ENCODE peak calls at places on chromosomes 7 and 10, in five cellular contexts. D is heart right ventricle, P is fibroblast of lung, X is keratinocyte, W is lung. I is an unnamed sample. For H3K4me1, the result is how much of the 10 kb centered on the place peaks cover.

GRCh38 chr10:12214763-12215218 is 18.8 kb downstream of the CDC123 start:
- DNase-seq in D (no peak), P (peak), X (no peak), W (no peak), I (no peak)

GRCh38 chr10:112421731-112422130 is 25.0 kb downstream of the ZDHHC6 start:
- DNase-seq in D (no peak), P (peak), X (no peak), W (no peak), I (no peak)

GRCh38 chr10:72010234-72010992 is 46.2 kb downstream of the CHST3 start:
- DNase-seq in D (no peak), P (no peak), X (no peak), W (no peak), I (peak)

GRCh38 chr10:89213191-89213808 is 6.2 kb upstream of the CH25H start:
- DNase-seq in D (no peak), P (peak), X (no peak), W (no peak), I (no peak)

GRCh38 chr10:122468220-122468922 is 7.0 kb downstream of the HTRA1 start:
- DNase-seq in D (no peak), P (no peak), X (no peak), W (no peak), I (no peak)

GRCh38 chr10:35834916-35835499 is 192.9 kb upstream of the FZD8 start:
- DNase-seq in D (no peak), P (no peak), X (no peak), W (no peak), I (no peak)

GRCh38 chr7:33039257-33039904 is 23.2 kb downstream of the NT5C3A start:
- DNase-seq in D (no peak), P (no peak), X (no peak), W (no peak), I (no peak)

GRCh38 chr10:110701618-110701971 is 57.5 kb downstream of the RBM20 start:
- DNase-seq in D (no peak), P (peak), X (no peak), W (no peak), I (no peak)

GRCh38 chr7:42745357-42746022 is 166.4 kb downstream of the C7orf25 start:
- DNase-seq in D (peak), P (peak), X (no peak), W (no peak), I (peak)

GRCh38 chr10:123741146-123741545 is 75.0 kb downstream of the GPR26 start:
- DNase-seq in D (no peak), P (no peak), X (no peak), W (no peak), I (no peak)

GRCh38 chr10:27481486-27481885 is 22.6 kb upstream of the RAB18 start:
- DNase-seq in D (no peak), P (no peak), X (no peak), W (no peak), I (no peak)

GRCh38 chr7:20964214-20964613 is 177.5 kb upstream of the SP8 start:
- DNase-seq in D (no peak), P (no peak), X (no peak), W (no peak), I (no peak)

GRCh38 chr10:46528675-46529615 is 27.5 kb downstream of the GPRIN2 start:
- DNase-seq in D (no peak), P (no peak), X (no peak), W (no peak), I (peak)

GRCh38 chr10:1643911-1644810 is 93.2 kb downstream of the ADARB2 start:
- DNase-seq in D (no peak), P (no peak), X (no peak), W (no peak), I (no peak)

DNA sequence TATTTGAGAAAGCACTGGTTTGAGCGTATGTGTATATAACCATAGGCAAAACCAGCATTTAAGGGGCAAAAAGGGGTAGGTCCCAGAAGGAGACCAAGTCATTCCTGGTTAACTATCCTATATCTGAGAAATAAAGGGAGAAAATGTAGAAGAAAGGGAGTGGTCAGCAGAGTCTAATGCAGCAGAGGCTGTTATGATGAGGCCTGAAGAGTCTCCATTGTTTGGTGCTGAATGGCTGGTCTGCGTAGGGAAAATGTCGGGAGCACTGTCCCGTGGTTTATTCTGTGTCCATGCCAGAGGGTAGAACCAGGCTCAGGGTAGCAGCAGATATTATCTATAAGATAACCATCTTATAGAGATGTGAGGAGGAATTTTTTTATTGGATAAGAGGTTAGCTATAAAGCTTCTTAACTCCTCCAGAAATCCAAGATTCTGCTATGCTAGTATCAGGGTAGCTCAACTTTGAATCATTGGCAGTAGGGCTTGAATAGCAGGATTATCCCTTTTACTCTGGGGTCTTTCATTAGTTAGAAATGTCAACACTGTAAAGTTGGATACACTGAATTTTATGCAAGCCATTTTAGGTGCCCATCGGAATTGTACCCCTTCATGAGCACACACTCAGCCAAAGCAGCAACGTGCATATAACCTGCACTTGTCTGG is 312.1 kb upstream of the FZD1 start:
- DNase-seq in D (no peak), P (no peak), X (no peak), W (no peak), I (no peak)
- H3K27ac ChIP-seq in D (no peak), P (no peak), X (no peak), W (no peak), I (no peak)

GRCh38 chr10:246431-246830 is 111.2 kb downstream of the ZMYND11 start:
- DNase-seq in D (no peak), P (no peak), X (no peak), W (no peak), I (no peak)
- H3K4me1 ChIP-seq in D (under half), P (under half), X (under half), W (under half), I (under half)

DNA sequence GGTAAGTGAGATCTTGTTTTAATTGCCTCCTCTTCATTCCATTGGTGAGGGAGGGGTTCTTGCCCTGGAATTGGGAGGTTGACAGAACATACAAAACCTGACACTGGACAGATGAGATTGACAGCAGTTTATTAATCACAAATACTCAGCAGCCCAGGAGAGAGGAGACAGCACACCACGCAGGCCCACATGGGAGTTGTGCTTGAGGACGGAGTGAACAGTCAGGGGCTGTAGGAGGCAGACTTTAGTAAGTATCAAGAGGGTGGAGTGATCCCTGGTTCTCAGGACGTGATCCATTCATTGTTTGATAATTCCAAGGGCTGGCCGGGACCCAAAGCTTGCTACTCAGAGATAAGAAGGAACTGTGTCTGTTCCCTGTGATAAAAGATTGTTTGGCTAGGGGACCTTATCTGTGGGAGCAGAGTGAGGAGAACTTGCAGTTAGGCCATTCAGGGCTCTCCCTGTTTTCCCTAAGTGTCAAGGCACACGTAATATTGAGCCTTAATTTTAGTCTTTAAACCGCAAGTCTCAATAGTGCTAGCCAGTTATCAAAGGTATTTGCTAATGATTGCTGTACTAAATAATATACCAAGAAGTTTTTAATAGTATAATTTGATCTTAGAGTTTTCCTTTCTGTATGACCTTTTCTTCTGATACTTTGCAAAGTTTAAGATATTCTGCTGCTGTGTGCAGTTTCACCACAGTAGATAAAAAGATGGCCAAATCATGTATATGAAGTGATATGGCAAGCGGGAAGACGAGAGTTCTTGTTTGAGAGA is 14.5 kb downstream of the CAPZA2 start:
- DNase-seq in D (peak), P (peak), X (no peak), W (peak), I (peak)
- H3K27ac ChIP-seq in D (peak), P (no peak), X (no peak), W (peak), I (peak)

GRCh38 chr7:151692721-151693120 is 173.0 kb upstream of the RHEB start:
- DNase-seq in D (peak), P (no peak), X (no peak), W (no peak), I (no peak)

GRCh38 chr7:151691449-151691848 is 171.8 kb upstream of the RHEB start:
- DNase-seq in D (no peak), P (no peak), X (no peak), W (no peak), I (no peak)

GRCh38 chr7:151694441-151694827 is 174.7 kb upstream of the RHEB start:
- DNase-seq in D (no peak), P (no peak), X (no peak), W (no peak), I (no peak)

GRCh38 chr7:151694828-151695580 is 175.3 kb upstream of the RHEB start:
- DNase-seq in D (peak), P (no peak), X (no peak), W (no peak), I (peak)

DNA sequence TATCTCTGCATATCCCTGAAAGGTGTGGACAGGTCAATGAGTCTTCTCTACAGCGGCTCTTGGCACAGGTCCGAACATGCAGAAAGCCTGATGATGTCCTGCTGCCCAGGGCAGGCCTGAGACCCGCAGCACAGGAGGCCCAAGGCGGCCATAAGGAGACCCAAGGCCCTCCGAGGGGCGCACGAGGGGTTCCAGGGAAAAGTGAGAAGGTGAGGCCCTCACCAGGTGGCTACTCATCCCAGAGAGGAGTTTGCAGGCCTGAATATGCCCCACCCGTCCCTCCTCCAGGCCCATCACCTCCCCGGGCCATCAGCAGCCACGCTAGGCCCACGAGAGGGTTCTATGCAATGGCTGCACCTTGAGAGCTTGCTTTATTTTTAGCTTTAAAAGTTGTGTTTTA is 173.4 kb upstream of the RHEB start:
- DNase-seq in D (no peak), P (no peak), X (no peak), W (no peak), I (no peak)
- H3K4me1 ChIP-seq in D (half or more), P (under half), X (under half), W (under half), I (under half)

GRCh38 chr7:2782565-2782964 is 61.5 kb downstream of the GNA12 start:
- DNase-seq in D (no peak), P (no peak), X (no peak), W (no peak), I (no peak)

GRCh38 chr7:2781636-2782035 is 62.5 kb downstream of the GNA12 start:
- DNase-seq in D (no peak), P (peak), X (no peak), W (no peak), I (no peak)

GRCh38 chr7:2787251-2787968 is 56.7 kb downstream of the GNA12 start:
- DNase-seq in D (no peak), P (peak), X (no peak), W (no peak), I (no peak)

GRCh38 chr7:2786607-2787116 is 57.4 kb downstream of the GNA12 start:
- DNase-seq in D (no peak), P (no peak), X (no peak), W (no peak), I (no peak)

GRCh38 chr7:2785071-2785500 is 59.0 kb downstream of the GNA12 start:
- DNase-seq in D (no peak), P (peak), X (no peak), W (no peak), I (peak)
- H3K27ac ChIP-seq in D (peak), P (no peak), X (no peak), W (no peak), I (no peak)

GRCh38 chr10:17065273-17065672 is 64.3 kb downstream of the CUBN start:
- DNase-seq in D (no peak), P (no peak), X (no peak), W (no peak), I (no peak)

GRCh38 chr10:17066801-17067200 is 62.8 kb downstream of the CUBN start:
- DNase-seq in D (no peak), P (no peak), X (no peak), W (no peak), I (no peak)

GRCh38 chr10:17064435-17064834 is 65.2 kb downstream of the CUBN start:
- DNase-seq in D (no peak), P (no peak), X (no peak), W (no peak), I (no peak)

GRCh38 chr10:17067549-17068264 is 61.9 kb downstream of the CUBN start:
- DNase-seq in D (no peak), P (peak), X (no peak), W (no peak), I (no peak)

DNA sequence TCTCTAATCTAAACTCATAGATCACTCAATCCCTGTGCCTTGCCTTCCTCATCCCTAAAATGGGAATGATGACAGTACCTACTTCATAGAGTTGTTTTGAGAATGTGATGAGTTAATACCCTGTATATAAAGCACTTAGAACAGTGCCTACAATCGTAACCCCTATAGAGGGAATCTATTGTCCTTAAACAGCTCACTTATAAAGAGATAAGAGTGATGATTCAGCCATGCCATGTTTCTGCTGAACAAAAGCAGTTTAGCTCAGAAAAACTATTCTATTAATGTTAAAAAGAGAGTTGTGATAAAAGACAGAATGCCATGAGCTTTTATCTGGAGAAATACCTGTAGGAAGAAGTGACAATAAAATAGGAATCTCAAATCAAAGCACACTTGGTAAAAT is 63.6 kb downstream of the CUBN start:
- DNase-seq in D (no peak), P (peak), X (no peak), W (no peak), I (no peak)
- H3K4me1 ChIP-seq in D (under half), P (under half), X (under half), W (under half), I (under half)

DNA sequence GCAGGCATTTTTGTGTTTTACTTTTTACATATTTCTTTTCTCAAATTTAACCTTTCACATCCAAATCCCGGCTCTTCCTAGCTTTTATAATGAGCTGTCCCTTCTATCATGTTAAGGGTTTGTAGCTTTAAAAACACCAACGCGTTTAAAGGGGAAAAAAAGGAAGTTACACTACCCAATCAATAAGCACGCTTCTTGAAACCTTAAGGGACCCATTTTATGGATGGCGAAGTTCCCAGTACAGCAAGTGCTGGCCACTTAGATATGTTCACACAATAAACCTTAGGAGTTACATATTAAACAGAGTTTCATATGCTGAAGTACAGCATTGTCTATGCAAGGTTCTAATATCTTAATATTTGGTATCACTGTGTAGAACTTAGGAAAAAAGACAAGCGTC is 1.8 kb downstream of the GNG11 start:
- DNase-seq in D (no peak), P (no peak), X (no peak), W (no peak), I (no peak)
- H3K27ac ChIP-seq in D (peak), P (peak), X (no peak), W (no peak), I (no peak)

I was measured in right cardiac atrium.